ENCODE peak calls at places on chromosomes 16 and 17, in nine cellular contexts. N is vagina, P is sigmoid colon, Z is prostate gland, K is transverse colon, H is stomach, Y is suprapubic skin, R is upper lobe of left lung, A is K562. B is an unnamed sample.

GRCh38 chr17:81553018-81553615 is 964 bp upstream of the FAAP100 start:
- DNase-seq in Z (peak; percentile 73), R (peak; percentile 89), P (peak; percentile 81), N (no peak), Y (peak; percentile 90), K (peak; percentile 82), A (peak; percentile 66), H (peak; percentile 83), B (peak; percentile 67)

GRCh38 chr16:84478172-84478948 is 26.1 kb downstream of the MEAK7 start:
- DNase-seq in Y (peak; percentile 29), P (no peak), N (peak; percentile 55), R (peak; percentile 8), H (peak; percentile 14), K (no peak), Z (peak; percentile 3), A (no peak), B (no peak)

GRCh38 chr17:7308625-7309433 is 1.4 kb downstream of the EIF5A start:
- DNase-seq in K (peak; percentile 89), H (peak; percentile 81), Z (peak; percentile 88), P (peak; percentile 89), A (peak; percentile 35), N (no peak), R (peak; percentile 88), Y (no peak), B (peak; percentile 74)

GRCh38 chr17:39652635-39653315 is 12.4 kb upstream of the TCAP start:
- DNase-seq in P (no peak), H (no peak), K (no peak), Y (no peak), R (no peak), N (no peak), A (no peak), Z (no peak), B (no peak)

GRCh38 chr17:3754458-3755334 is 31.0 kb downstream of the HASPIN start:
- DNase-seq in A (peak; percentile 94), H (peak; percentile 99), P (no peak), K (peak; percentile 96), N (peak; percentile 98), Y (peak; percentile 93), Z (peak; percentile 96), R (peak; percentile 95), B (peak; percentile 95)

GRCh38 chr16:89357055-89357454 is 133.3 kb downstream of the ANKRD11 start:
- DNase-seq in Y (no peak), Z (no peak), N (no peak), P (no peak), H (no peak), A (peak; percentile 53), K (no peak), R (no peak), B (no peak)

GRCh38 chr16:68062910-68063393 is 22.2 kb upstream of the NFATC3 start:
- DNase-seq in H (peak; percentile 25), R (no peak), Z (no peak), Y (no peak), N (no peak), P (peak; percentile 35), A (no peak), K (peak; percentile 25), B (no peak)

GRCh38 chr16:4266372-4266771 is 6.5 kb downstream of the TFAP4 start:
- DNase-seq in A (peak; percentile 64), Z (no peak), Y (no peak), K (no peak), N (no peak), R (no peak), H (no peak), P (no peak), B (no peak)

GRCh38 chr17:37833237-37833859 is 88.5 kb upstream of the HNF1B start:
- DNase-seq in Y (peak; percentile 60), K (peak; percentile 15), Z (no peak), R (no peak), N (no peak), H (no peak), A (no peak), P (no peak), B (no peak)

GRCh38 chr17:6178959-6179358 is 108.8 kb downstream of the WSCD1 start:
- DNase-seq in Y (no peak), K (no peak), R (no peak), P (no peak), N (no peak), H (no peak), A (no peak), Z (no peak), B (no peak)

GRCh38 chr17:15404116-15404730 is 62.8 kb upstream of the TEKT3 start:
- DNase-seq in K (no peak), Z (no peak), Y (no peak), A (no peak), R (no peak), H (no peak), P (no peak), N (no peak), B (no peak)

GRCh38 chr16:29126057-29126494 is 141.2 kb downstream of the LAT start:
- DNase-seq in K (no peak), A (no peak), H (no peak), Y (peak; percentile 69), Z (no peak), N (no peak), P (no peak), R (peak; percentile 57), B (no peak)

GRCh38 chr16:1145383-1146100 is 7.4 kb upstream of the CACNA1H start:
- DNase-seq in P (no peak), K (no peak), R (no peak), H (no peak), A (no peak), Y (no peak), Z (no peak), N (no peak), B (no peak)

GRCh38 chr17:69819316-69820087 is 255.5 kb upstream of the KCNJ16 start:
- DNase-seq in P (no peak), Y (no peak), K (no peak), N (no peak), A (no peak), H (no peak), R (no peak), Z (no peak), B (no peak)

GRCh38 chr16:74700206-74701040 is at the start of gene MLKL:
- DNase-seq in H (peak; percentile 65), P (peak; percentile 82), Z (peak; percentile 29), R (peak; percentile 85), K (peak; percentile 70), Y (no peak), N (no peak), A (peak; percentile 45), B (no peak)

GRCh38 chr16:27378871-27379580 is 22.9 kb upstream of the IL21R start:
- DNase-seq in Z (no peak), K (no peak), Y (no peak), R (no peak), P (no peak), H (no peak), A (no peak), N (no peak), B (no peak)

GRCh38 chr17:65123757-65124675 is 13.2 kb upstream of the RGS9 start:
- DNase-seq in Z (no peak), Y (no peak), K (peak; percentile 27), H (no peak), P (no peak), R (no peak), A (no peak), N (no peak), B (no peak)

DNA sequence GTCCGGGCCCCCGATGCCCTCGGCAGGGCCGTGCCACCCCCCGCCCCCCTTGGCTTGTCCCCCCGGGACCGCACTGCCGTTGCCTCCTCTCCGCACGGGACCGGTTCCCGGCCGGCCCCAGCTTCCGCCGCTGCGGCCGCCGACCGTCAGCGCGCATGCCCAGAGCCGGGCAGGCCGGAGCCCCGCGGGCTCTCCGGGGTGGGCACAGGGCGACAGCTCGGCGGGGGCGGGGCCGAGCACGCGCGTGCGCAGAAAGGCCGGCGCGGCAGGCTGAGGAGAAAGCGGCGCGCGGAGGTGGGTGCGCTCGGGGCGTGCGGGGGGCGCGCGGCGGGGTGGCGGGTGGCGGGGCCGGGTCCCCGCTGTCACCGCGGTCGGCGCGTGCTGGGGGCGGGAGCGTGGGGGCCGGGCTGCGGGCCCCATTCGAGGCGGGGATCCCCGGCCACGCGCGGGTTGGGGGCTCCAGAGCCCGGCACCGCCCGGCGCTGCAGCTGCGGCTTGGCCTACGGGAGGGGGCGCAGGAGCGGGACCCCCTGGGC is at the start of gene TBC1D24:
- DNase-seq in N (no peak), Y (no peak), P (peak; percentile 92), H (peak; percentile 90), R (peak; percentile 89), K (peak; percentile 90), Z (peak; percentile 80), A (peak; percentile 96), B (peak; percentile 77)
- TF ChIP-seq POLR2A in N (peak; percentile 48), Y (peak; percentile 17), P (no peak), H (no peak), R (peak; percentile 82), K (peak; percentile 46), Z (peak; percentile 54), A (no peak), B (peak; percentile 25)

DNA sequence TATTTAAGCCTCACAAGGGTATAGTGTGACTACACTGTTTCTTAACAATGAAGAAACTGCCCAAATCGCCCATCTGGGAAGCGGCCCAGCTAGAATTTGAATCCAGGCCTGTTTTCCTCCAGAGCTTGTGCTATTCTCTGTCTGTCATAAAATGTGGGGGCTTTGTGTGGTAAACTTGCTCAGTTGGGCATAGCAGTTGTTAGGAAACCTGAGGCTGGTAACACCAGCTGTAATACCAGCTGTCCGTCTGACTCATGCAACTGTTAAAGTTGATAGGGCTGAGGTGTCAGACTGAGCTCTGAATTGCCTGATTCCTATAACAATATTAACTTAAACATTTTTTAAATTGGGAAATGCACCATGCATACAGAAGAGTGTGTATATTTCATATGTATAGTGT is 9.3 kb downstream of the NOD2 start:
- DNase-seq in Y (no peak), R (peak; percentile 10), H (no peak), N (no peak), Z (no peak), P (no peak), K (no peak), A (no peak), B (no peak)
- H3K36me3 ChIP-seq in Y (no peaks in the 10 kb centered on the region), R (no peaks in the 10 kb centered on the region), H (no peaks in the 10 kb centered on the region), N (no peaks in the 10 kb centered on the region), Z (no peaks in the 10 kb centered on the region), P (no peaks in the 10 kb centered on the region), K (no peaks in the 10 kb centered on the region), A (no peaks in the 10 kb centered on the region), B (no peaks in the 10 kb centered on the region)

DNA sequence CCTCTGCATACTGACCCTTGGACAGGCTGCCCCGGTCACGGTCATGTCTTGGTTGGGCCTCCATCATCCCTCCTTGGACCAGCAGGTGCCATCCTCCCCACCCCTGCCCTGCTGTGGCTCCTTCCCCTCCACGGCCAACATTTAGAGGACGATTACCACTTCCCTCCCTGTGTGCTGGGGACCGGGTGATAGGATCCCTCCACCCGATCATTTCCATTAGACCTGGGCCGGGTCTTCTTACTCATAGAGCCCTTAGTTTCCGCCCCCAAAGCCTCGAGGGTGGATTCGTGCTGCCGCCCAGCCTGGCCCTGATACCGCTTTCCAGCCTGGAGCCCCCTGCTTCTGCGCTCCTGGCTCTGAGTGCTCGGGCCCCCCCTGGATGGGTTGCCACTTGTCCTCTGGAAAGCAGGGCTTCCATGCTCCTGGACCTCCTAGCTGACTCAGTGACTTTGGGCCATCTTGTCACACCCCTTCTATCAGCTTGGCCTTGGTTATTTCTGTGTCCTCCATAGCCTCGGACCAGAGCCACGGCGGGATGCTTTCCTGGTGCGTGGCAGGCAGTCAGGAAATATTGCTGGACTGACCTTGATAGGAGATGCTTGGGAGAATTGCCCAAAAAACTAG is 171.4 kb downstream of the SEC14L1 start:
- DNase-seq in H (no peak), A (no peak), P (peak; percentile 58), N (no peak), K (no peak), R (no peak), Y (no peak), Z (no peak), B (no peak)
- TF ChIP-seq POLR2AphosphoS5 in H (no peak), A (no peak), P (no peak), N (no peak), K (no peak), R (no peak), Y (no peak), Z (no peak), B (no peak)

GRCh38 chr17:62679866-62680377 is 52.5 kb downstream of the MRC2 start:
- DNase-seq in Y (no peak), H (no peak), K (no peak), Z (no peak), A (peak; percentile 49), R (no peak), N (no peak), P (peak; percentile 62), B (no peak)
- TF ChIP-seq POLR2A in Y (no peak), H (no peak), K (no peak), Z (no peak), A (no peak), R (no peak), N (no peak), P (no peak), B (no peak)